ENCODE peak calls at places on chromosomes 7 and 10, in five cellular contexts. One of them, this sample, is unnamed.

GRCh38 chr7:107966701-107967100 is 36.3 kb downstream of the LAMB1 start:
- DNase-seq in NCI-H446 treated with DMSO at 0.1 percent for 48 hours: peak; percentile 81
- DNase-seq in stimulated activated CD4-positive, alpha-beta T cell treated with anti-CD3 and anti-CD28 coated beads, Interleukin-12 subunit alpha, Interleukin-12 subunit beta, amount 100 ng/mL, for 4 hours: no peak
- DNase-seq in caudate nucleus: no peak
- DNase-seq in neural crest cell: no peak
- DNase-seq in this sample: no peak

GRCh38 chr7:30327813-30328212 is 43.4 kb downstream of the ZNRF2 start:
- DNase-seq in NCI-H446 treated with DMSO at 0.1 percent for 48 hours: no peak
- DNase-seq in stimulated activated CD4-positive, alpha-beta T cell treated with anti-CD3 and anti-CD28 coated beads, Interleukin-12 subunit alpha, Interleukin-12 subunit beta, amount 100 ng/mL, for 4 hours: no peak
- DNase-seq in caudate nucleus: no peak
- DNase-seq in neural crest cell: no peak
- DNase-seq in this sample: no peak

GRCh38 chr10:32337343-32337742 is 9.6 kb downstream of the EPC1 start:
- DNase-seq in NCI-H446 treated with DMSO at 0.1 percent for 48 hours: no peak
- DNase-seq in stimulated activated CD4-positive, alpha-beta T cell treated with anti-CD3 and anti-CD28 coated beads, Interleukin-12 subunit alpha, Interleukin-12 subunit beta, amount 100 ng/mL, for 4 hours: no peak
- DNase-seq in caudate nucleus: no peak
- DNase-seq in neural crest cell: no peak
- DNase-seq in this sample: no peak

GRCh38 chr7:155560982-155561686 is 14.8 kb upstream of the CNPY1 start:
- DNase-seq in NCI-H446 treated with DMSO at 0.1 percent for 48 hours: no peak
- DNase-seq in stimulated activated CD4-positive, alpha-beta T cell treated with anti-CD3 and anti-CD28 coated beads, Interleukin-12 subunit alpha, Interleukin-12 subunit beta, amount 100 ng/mL, for 4 hours: no peak
- DNase-seq in caudate nucleus: no peak
- DNase-seq in neural crest cell: no peak
- DNase-seq in this sample: no peak

GRCh38 chr10:31101123-31101522 is 69.5 kb upstream of the ZNF438 start:
- DNase-seq in NCI-H446 treated with DMSO at 0.1 percent for 48 hours: no peak
- DNase-seq in stimulated activated CD4-positive, alpha-beta T cell treated with anti-CD3 and anti-CD28 coated beads, Interleukin-12 subunit alpha, Interleukin-12 subunit beta, amount 100 ng/mL, for 4 hours: peak; percentile 52
- DNase-seq in caudate nucleus: no peak
- DNase-seq in neural crest cell: no peak
- DNase-seq in this sample: no peak

GRCh38 chr7:137130751-137131158 is 212.8 kb downstream of the PTN start:
- DNase-seq in NCI-H446 treated with DMSO at 0.1 percent for 48 hours: no peak
- DNase-seq in stimulated activated CD4-positive, alpha-beta T cell treated with anti-CD3 and anti-CD28 coated beads, Interleukin-12 subunit alpha, Interleukin-12 subunit beta, amount 100 ng/mL, for 4 hours: no peak
- DNase-seq in caudate nucleus: no peak
- DNase-seq in neural crest cell: no peak
- DNase-seq in this sample: no peak

GRCh38 chr10:42367532-42368230 is 270.7 kb downstream of the ZNF33B start:
- DNase-seq in NCI-H446 treated with DMSO at 0.1 percent for 48 hours: no peak
- DNase-seq in stimulated activated CD4-positive, alpha-beta T cell treated with anti-CD3 and anti-CD28 coated beads, Interleukin-12 subunit alpha, Interleukin-12 subunit beta, amount 100 ng/mL, for 4 hours: peak; percentile 3
- DNase-seq in caudate nucleus: peak; percentile 92
- DNase-seq in neural crest cell: no peak
- DNase-seq in this sample: peak; percentile 92

GRCh38 chr10:111200505-111201186 is 123.8 kb downstream of the ADRA2A start:
- DNase-seq in NCI-H446 treated with DMSO at 0.1 percent for 48 hours: no peak
- DNase-seq in stimulated activated CD4-positive, alpha-beta T cell treated with anti-CD3 and anti-CD28 coated beads, Interleukin-12 subunit alpha, Interleukin-12 subunit beta, amount 100 ng/mL, for 4 hours: no peak
- DNase-seq in caudate nucleus: no peak
- DNase-seq in neural crest cell: no peak
- DNase-seq in this sample: no peak

GRCh38 chr10:50431791-50432190 is 180.5 kb upstream of the ASAH2 start:
- DNase-seq in NCI-H446 treated with DMSO at 0.1 percent for 48 hours: no peak
- DNase-seq in stimulated activated CD4-positive, alpha-beta T cell treated with anti-CD3 and anti-CD28 coated beads, Interleukin-12 subunit alpha, Interleukin-12 subunit beta, amount 100 ng/mL, for 4 hours: no peak
- DNase-seq in caudate nucleus: no peak
- DNase-seq in neural crest cell: no peak
- DNase-seq in this sample: no peak

GRCh38 chr7:79933144-79933543 is 201.5 kb upstream of the GNAI1 start:
- DNase-seq in NCI-H446 treated with DMSO at 0.1 percent for 48 hours: no peak
- DNase-seq in stimulated activated CD4-positive, alpha-beta T cell treated with anti-CD3 and anti-CD28 coated beads, Interleukin-12 subunit alpha, Interleukin-12 subunit beta, amount 100 ng/mL, for 4 hours: no peak
- DNase-seq in caudate nucleus: no peak
- DNase-seq in neural crest cell: no peak
- DNase-seq in this sample: no peak

GRCh38 chr10:114928818-114929217 is 9.2 kb upstream of the TRUB1 start:
- DNase-seq in NCI-H446 treated with DMSO at 0.1 percent for 48 hours: no peak
- DNase-seq in stimulated activated CD4-positive, alpha-beta T cell treated with anti-CD3 and anti-CD28 coated beads, Interleukin-12 subunit alpha, Interleukin-12 subunit beta, amount 100 ng/mL, for 4 hours: no peak
- DNase-seq in caudate nucleus: no peak
- DNase-seq in neural crest cell: no peak
- DNase-seq in this sample: no peak

GRCh38 chr7:28626629-28627262 is 214.4 kb downstream of the CREB5 start:
- DNase-seq in NCI-H446 treated with DMSO at 0.1 percent for 48 hours: no peak
- DNase-seq in stimulated activated CD4-positive, alpha-beta T cell treated with anti-CD3 and anti-CD28 coated beads, Interleukin-12 subunit alpha, Interleukin-12 subunit beta, amount 100 ng/mL, for 4 hours: peak; percentile 2
- DNase-seq in caudate nucleus: no peak
- DNase-seq in neural crest cell: peak; percentile 29
- DNase-seq in this sample: peak; percentile 56

GRCh38 chr10:103990170-103990930 is 23.4 kb downstream of the SLK start:
- DNase-seq in NCI-H446 treated with DMSO at 0.1 percent for 48 hours: no peak
- DNase-seq in stimulated activated CD4-positive, alpha-beta T cell treated with anti-CD3 and anti-CD28 coated beads, Interleukin-12 subunit alpha, Interleukin-12 subunit beta, amount 100 ng/mL, for 4 hours: no peak
- DNase-seq in caudate nucleus: no peak
- DNase-seq in neural crest cell: no peak
- DNase-seq in this sample: no peak

GRCh38 chr10:73883553-73883952 is 9.2 kb upstream of the CAMK2G start:
- DNase-seq in NCI-H446 treated with DMSO at 0.1 percent for 48 hours: no peak
- DNase-seq in stimulated activated CD4-positive, alpha-beta T cell treated with anti-CD3 and anti-CD28 coated beads, Interleukin-12 subunit alpha, Interleukin-12 subunit beta, amount 100 ng/mL, for 4 hours: no peak
- DNase-seq in caudate nucleus: no peak
- DNase-seq in neural crest cell: no peak
- DNase-seq in this sample: no peak

GRCh38 chr7:5423272-5423843 is at the start of gene TNRC18:
- DNase-seq in NCI-H446 treated with DMSO at 0.1 percent for 48 hours: no peak
- DNase-seq in stimulated activated CD4-positive, alpha-beta T cell treated with anti-CD3 and anti-CD28 coated beads, Interleukin-12 subunit alpha, Interleukin-12 subunit beta, amount 100 ng/mL, for 4 hours: no peak
- DNase-seq in caudate nucleus: peak; percentile 66
- DNase-seq in neural crest cell: peak; percentile 55
- DNase-seq in this sample: no peak

GRCh38 chr10:77377034-77377433 is 260.6 kb downstream of the KCNMA1 start:
- DNase-seq in NCI-H446 treated with DMSO at 0.1 percent for 48 hours: no peak
- DNase-seq in stimulated activated CD4-positive, alpha-beta T cell treated with anti-CD3 and anti-CD28 coated beads, Interleukin-12 subunit alpha, Interleukin-12 subunit beta, amount 100 ng/mL, for 4 hours: no peak
- DNase-seq in caudate nucleus: no peak
- DNase-seq in neural crest cell: no peak
- DNase-seq in this sample: no peak

GRCh38 chr7:5701085-5701914 is 80.2 kb downstream of the RNF216 start:
- DNase-seq in NCI-H446 treated with DMSO at 0.1 percent for 48 hours: no peak
- DNase-seq in stimulated activated CD4-positive, alpha-beta T cell treated with anti-CD3 and anti-CD28 coated beads, Interleukin-12 subunit alpha, Interleukin-12 subunit beta, amount 100 ng/mL, for 4 hours: peak; percentile 51
- DNase-seq in caudate nucleus: peak; percentile 41
- DNase-seq in neural crest cell: no peak
- DNase-seq in this sample: no peak

GRCh38 chr7:150668472-150668911 is 17.0 kb upstream of the GIMAP2 start:
- DNase-seq in NCI-H446 treated with DMSO at 0.1 percent for 48 hours: no peak
- DNase-seq in stimulated activated CD4-positive, alpha-beta T cell treated with anti-CD3 and anti-CD28 coated beads, Interleukin-12 subunit alpha, Interleukin-12 subunit beta, amount 100 ng/mL, for 4 hours: peak; percentile 48
- DNase-seq in caudate nucleus: no peak
- DNase-seq in neural crest cell: no peak
- DNase-seq in this sample: no peak

This sample was measured in K562.